ENCODE peak calls at places on chromosomes 1 and 21, in four cellular contexts. Q is ovary, Y is sigmoid colon, U is IMR-90. H is an unnamed sample.

GRCh38 chr1:176066709-176067108 is 140.4 kb downstream of the COP1 start:
- DNase-seq in Q (no peak), Y (no peak), U (no peak), H (no peak)

GRCh38 chr1:79391896-79392295 is 385.4 kb upstream of the ADGRL4 start:
- DNase-seq in Y (no peak), Q (no peak), U (peak), H (no peak)

GRCh38 chr1:166127003-166127402 is 39.8 kb downstream of the FAM78B start:
- DNase-seq in Y (no peak), U (no peak), Q (no peak), H (no peak)

GRCh38 chr1:26541816-26542711 is 12.5 kb downstream of the RPS6KA1 start:
- DNase-seq in U (peak), Y (peak), Q (peak), H (peak)

GRCh38 chr21:38148046-38148445 is 108.7 kb upstream of the KCNJ15 start:
- DNase-seq in U (no peak), Q (no peak), Y (no peak), H (no peak)

GRCh38 chr1:234627009-234627950 is 17.3 kb upstream of the IRF2BP2 start:
- DNase-seq in Y (no peak), U (no peak), Q (no peak), H (no peak)

GRCh38 chr1:191662746-191663145 is 495.5 kb upstream of the RGS18 start:
- DNase-seq in Y (no peak), Q (no peak), U (no peak), H (no peak)

GRCh38 chr1:8862528-8862927 is 16.0 kb downstream of the ENO1 start:
- DNase-seq in Y (no peak), Q (no peak), U (no peak), H (peak)

GRCh38 chr1:15883326-15883725 is 35.8 kb downstream of the SPEN start:
- DNase-seq in U (no peak), Q (no peak), Y (no peak), H (peak)

GRCh38 chr1:169363046-169363756 is 4.4 kb downstream of the NME7 start:
- DNase-seq in Y (no peak), Q (no peak), U (peak), H (peak)

GRCh38 chr1:89999208-89999607 is 4.3 kb downstream of the ZNF326 start:
- DNase-seq in Y (no peak), Q (no peak), U (no peak), H (no peak)

GRCh38 chr1:154207262-154207661 is 1.1 kb upstream of the CFAP141 start:
- DNase-seq in Y (no peak), U (no peak), Q (no peak), H (no peak)

GRCh38 chr1:174074757-174075156 is 52.6 kb upstream of the RC3H1 start:
- DNase-seq in Y (no peak), U (peak), Q (no peak), H (peak)

GRCh38 chr1:183022202-183023145 is 746 bp upstream of the LAMC1 start:
- DNase-seq in U (peak), Q (peak), Y (peak), H (peak)

GRCh38 chr1:161727343-161727924 is 6.1 kb downstream of the FCRLB start:
- DNase-seq in U (peak), Y (no peak), Q (no peak), H (no peak)

GRCh38 chr1:56404561-56405030 is 174.8 kb downstream of the PLPP3 start:
- DNase-seq in U (no peak), Q (no peak), Y (no peak), H (no peak)

GRCh38 chr1:181251713-181252075 is 163.2 kb downstream of the IER5 start:
- DNase-seq in U (no peak), Y (no peak), Q (no peak), H (no peak)

GRCh38 chr1:111404588-111404987 is 22.9 kb downstream of the OVGP1 start:
- DNase-seq in U (no peak), Q (no peak), Y (no peak), H (no peak)

GRCh38 chr1:22772054-22772453 is 61.4 kb downstream of the EPHB2 start:
- DNase-seq in U (no peak), Y (no peak), Q (no peak), H (no peak)
- TF ChIP-seq POLR2A in U (no peak), Y (no peak), Q (no peak), H (no peak)

GRCh38 chr1:75471245-75471644 is 139.7 kb downstream of the SLC44A5 start:
- DNase-seq in Y (no peak), Q (no peak), U (no peak), H (no peak)

GRCh38 chr1:75472971-75473603 is 137.8 kb downstream of the SLC44A5 start:
- DNase-seq in Y (no peak), Q (no peak), U (no peak), H (peak)

GRCh38 chr1:75472089-75472970 is 138.6 kb downstream of the SLC44A5 start:
- DNase-seq in Y (no peak), Q (no peak), U (no peak), H (peak)

GRCh38 chr1:75470448-75470847 is 140.5 kb downstream of the SLC44A5 start:
- DNase-seq in Q (no peak), Y (no peak), U (no peak), H (no peak)

GRCh38 chr1:75475709-75476108 is 135.2 kb downstream of the SLC44A5 start:
- DNase-seq in U (no peak), Q (no peak), Y (no peak), H (no peak)
- H3K4me3 ChIP-seq in U (no peak), Q (no peak), Y (no peak), H (no peak)

GRCh38 chr1:23533288-23534130 is 2.5 kb upstream of the E2F2 start:
- DNase-seq in Q (no peak), Y (no peak), U (no peak), H (no peak)

GRCh38 chr1:23529146-23530088 is 1.6 kb downstream of the E2F2 start:
- DNase-seq in Q (no peak), U (no peak), Y (no peak), H (no peak)

GRCh38 chr1:23531695-23532094 is 662 bp upstream of the E2F2 start:
- DNase-seq in Y (no peak), Q (no peak), U (no peak), H (no peak)

GRCh38 chr1:23530089-23530749 is 814 bp downstream of the E2F2 start:
- DNase-seq in Q (no peak), U (no peak), Y (no peak), H (no peak)

GRCh38 chr1:23530750-23531651 is at the start of gene E2F2:
- DNase-seq in Y (peak), U (peak), Q (peak), H (peak)
- TF ChIP-seq POLR2A in Y (no peak), U (no peak), Q (no peak), H (no peak)

DNA sequence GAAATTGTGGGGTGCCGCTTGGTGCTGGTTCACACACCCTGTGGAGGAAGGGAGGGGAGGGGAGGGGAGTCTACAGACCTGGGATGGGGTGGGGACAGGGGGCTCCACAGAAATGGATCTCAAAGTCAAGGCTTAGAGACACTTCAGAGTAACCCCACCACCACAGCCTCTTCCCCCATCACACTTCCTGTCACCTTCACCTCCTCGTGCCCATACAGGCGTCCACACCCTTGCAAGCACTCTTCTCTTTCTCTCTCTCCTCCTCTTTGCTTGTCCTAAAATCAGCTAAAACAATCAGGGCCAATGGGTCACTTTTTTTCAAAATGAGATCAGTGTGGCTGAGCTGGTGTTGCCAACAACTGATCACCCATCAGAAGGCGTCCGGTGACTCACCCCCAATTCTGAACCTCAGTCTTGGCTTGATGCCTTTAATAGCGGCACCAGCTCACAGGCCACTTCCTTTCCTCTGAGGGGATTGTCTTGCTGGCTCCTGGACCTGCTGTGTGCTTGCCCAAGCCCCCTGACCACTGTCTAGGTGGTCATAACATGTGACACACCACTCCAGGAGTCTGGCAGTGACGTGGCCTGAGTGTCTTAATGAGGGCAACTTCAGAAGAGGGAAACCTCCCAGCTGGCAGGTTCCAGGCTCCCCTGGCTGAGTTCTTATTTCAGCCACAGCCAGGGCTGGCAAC is 1.5 kb downstream of the DRAXIN start:
- DNase-seq in Y (no peak), U (peak), Q (no peak), H (peak)
- H3K4me3 ChIP-seq in Y (no peak), U (no peak), Q (no peak), H (no peak)

GRCh38 chr1:160708821-160709220 is 2.8 kb downstream of the CD48 start:
- DNase-seq in Y (no peak), U (no peak), Q (no peak), H (no peak)
- TF ChIP-seq POLR2A in Y (no peak), U (no peak), Q (no peak), H (no peak)

DNA sequence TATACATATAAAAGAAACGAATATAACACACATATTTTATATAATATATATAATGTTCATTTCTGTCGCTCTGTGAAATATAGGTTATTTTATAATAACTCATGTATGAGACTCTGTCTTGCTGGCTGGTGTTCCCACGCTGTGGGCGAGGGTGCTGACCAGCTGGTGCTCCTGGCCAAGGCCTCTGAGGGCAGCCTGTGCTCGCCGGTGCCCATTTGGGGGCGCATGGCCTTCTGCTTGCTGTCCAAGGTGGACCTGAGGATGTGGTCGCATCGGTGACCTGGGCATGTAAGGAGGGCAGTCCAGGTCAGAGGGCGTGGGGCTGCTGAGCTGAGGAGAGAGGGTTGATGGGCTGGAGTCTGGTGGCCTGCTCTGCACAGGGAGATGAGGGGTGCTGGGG is 1.1 kb upstream of the PCP4 start:
- DNase-seq in Q (no peak), U (no peak), Y (no peak), H (no peak)
- H3K4me3 ChIP-seq in Q (no peak), U (no peak), Y (no peak), H (no peak)

GRCh38 chr1:40449684-40450490 is at the start of gene ZFP69B:
- DNase-seq in Y (peak), U (peak), Q (peak), H (peak)
- TF ChIP-seq POLR2A in Y (no peak), U (peak), Q (no peak), H (peak)

DNA sequence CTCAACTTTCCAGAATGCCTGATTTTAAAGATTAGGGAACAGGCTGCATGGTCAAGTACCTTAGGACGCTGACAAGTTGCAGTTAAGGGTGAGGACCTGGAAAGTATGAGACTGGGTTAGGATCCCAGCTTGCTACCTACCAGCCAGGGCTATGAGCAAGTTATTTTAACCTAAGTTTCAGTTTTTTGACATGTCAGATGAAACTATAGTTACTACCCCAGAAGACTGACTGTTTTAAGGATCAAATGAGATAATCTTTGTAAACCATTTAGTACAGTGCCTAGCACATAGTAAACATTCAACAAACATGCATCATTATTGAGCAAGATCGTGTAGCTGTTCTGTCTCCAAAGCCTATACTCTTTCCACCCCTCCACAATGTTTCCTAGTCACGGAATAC is 14.4 kb downstream of the THEMIS2 start:
- DNase-seq in Q (no peak), U (no peak), Y (no peak), H (no peak)
- H3K4me3 ChIP-seq in Q (no peak), U (no peak), Y (no peak), H (no peak)